ENCODE peak calls at places on chromosomes 7 and 10, in six cellular contexts. Q, H, L, T, G and K are unnamed samples.

GRCh38 chr7:33447980-33448379 is 318.6 kb downstream of the BBS9 start:
- DNase-seq in Q (peak), H (no peak), L (no peak), T (no peak), G (peak), K (no peak)

GRCh38 chr7:5517057-5517456 is 93.4 kb upstream of the TNRC18 start:
- DNase-seq in Q (no peak), H (no peak), L (no peak), T (no peak), G (no peak), K (no peak)

GRCh38 chr7:142812437-142813215 is 41.9 kb downstream of the PRSS2 start:
- DNase-seq in Q (no peak), H (no peak), L (no peak), T (no peak), G (no peak), K (no peak)

GRCh38 chr10:121578965-121579364 is 19.3 kb downstream of the FGFR2 start:
- DNase-seq in Q (no peak), H (no peak), L (no peak), T (no peak), G (no peak), K (no peak)

GRCh38 chr7:5634107-5634950 is 147.1 kb downstream of the RNF216 start:
- DNase-seq in Q (peak), H (peak), L (peak), T (no peak), G (peak), K (peak)

GRCh38 chr7:50166997-50167961 is 74.2 kb upstream of the ZPBP start:
- DNase-seq in Q (no peak), H (no peak), L (no peak), T (no peak), G (no peak), K (no peak)

GRCh38 chr10:32795598-32796183 is 162.3 kb downstream of the ITGB1 start:
- DNase-seq in Q (peak), H (no peak), L (no peak), T (peak), G (peak), K (no peak)

GRCh38 chr7:150377116-150377979 is 1.8 kb upstream of the ZNF775 start:
- DNase-seq in Q (no peak), H (no peak), L (no peak), T (no peak), G (no peak), K (no peak)

GRCh38 chr10:2978111-2978510 is 89.2 kb upstream of the PFKP start:
- DNase-seq in Q (peak), H (no peak), L (peak), T (peak), G (peak), K (no peak)

GRCh38 chr10:51759896-51760534 is 60.6 kb upstream of the CSTF2T start:
- DNase-seq in Q (peak), H (no peak), L (no peak), T (no peak), G (no peak), K (no peak)

GRCh38 chr7:70569335-70569819 is 562.6 kb upstream of the GALNT17 start:
- DNase-seq in Q (no peak), H (no peak), L (no peak), T (no peak), G (no peak), K (no peak)

GRCh38 chr7:69399038-69399800 is 199.1 kb upstream of the AUTS2 start:
- DNase-seq in Q (peak), H (no peak), L (peak), T (peak), G (no peak), K (no peak)

GRCh38 chr7:74356589-74357315 is 67.5 kb downstream of the CLIP2 start:
- DNase-seq in Q (no peak), H (no peak), L (no peak), T (no peak), G (no peak), K (no peak)

GRCh38 chr7:94182066-94182465 is 177.9 kb upstream of the BET1 start:
- DNase-seq in Q (peak), H (no peak), L (peak), T (peak), G (peak), K (no peak)

GRCh38 chr7:117281562-117281961 is 41.3 kb downstream of the WNT2 start:
- DNase-seq in Q (peak), H (no peak), L (no peak), T (no peak), G (no peak), K (no peak)

GRCh38 chr10:109411897-109412296 is 511.4 kb downstream of the XPNPEP1 start:
- DNase-seq in Q (no peak), H (peak), L (no peak), T (no peak), G (no peak), K (no peak)

GRCh38 chr7:21611129-21611528 is 68.3 kb downstream of the DNAH11 start:
- DNase-seq in Q (no peak), H (no peak), L (no peak), T (no peak), G (no peak), K (no peak)

GRCh38 chr10:58756126-58756525 is 243.5 kb downstream of the BICC1 start:
- DNase-seq in Q (peak), H (no peak), L (no peak), T (no peak), G (peak), K (no peak)

GRCh38 chr7:93715234-93715633 is 140.7 kb upstream of the CALCR start:
- DNase-seq in Q (peak), H (peak), L (no peak), T (peak), G (peak), K (no peak)

GRCh38 chr10:15279236-15279635 is 91.9 kb downstream of the FAM171A1 start:
- DNase-seq in Q (no peak), H (no peak), L (no peak), T (no peak), G (no peak), K (no peak)

DNA sequence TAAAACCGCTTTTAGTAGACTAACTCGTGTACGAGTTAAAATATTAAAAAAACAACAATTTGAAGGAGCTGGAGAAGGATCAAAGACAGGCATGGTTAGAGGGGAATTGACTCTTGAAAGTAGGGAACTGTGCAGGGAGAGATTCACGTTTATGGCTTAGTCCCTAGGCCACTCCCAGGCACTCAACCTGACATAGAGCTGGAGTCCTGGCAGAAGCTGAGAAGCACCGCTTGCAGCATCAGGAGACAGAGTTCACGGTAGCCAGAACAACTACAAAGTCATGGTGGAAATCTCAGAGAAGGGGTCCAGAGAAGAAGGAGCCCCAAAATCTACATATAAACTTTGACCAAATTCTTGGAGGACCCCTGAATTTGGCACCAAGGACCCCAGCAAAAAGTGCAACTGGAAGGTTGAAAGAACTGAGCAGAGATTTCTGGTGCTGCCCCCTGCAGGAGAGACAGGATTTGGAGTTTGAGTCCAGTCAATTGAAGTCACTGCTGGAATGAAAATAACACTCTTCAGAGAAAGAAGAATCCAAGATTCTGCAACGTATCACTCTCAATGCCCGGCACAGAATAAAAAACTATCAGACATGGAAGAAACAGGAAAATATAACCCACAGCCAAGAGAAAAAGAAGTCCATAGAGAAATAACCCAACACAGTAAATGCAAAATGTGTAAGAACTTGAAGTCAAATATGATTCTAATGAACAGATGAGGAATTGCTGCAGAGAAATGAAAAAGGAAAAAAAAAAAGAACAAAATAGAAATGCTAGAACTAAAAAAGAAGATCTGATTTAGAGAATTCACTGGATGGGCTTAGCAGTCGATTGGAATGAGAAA is 493.3 kb upstream of the PODXL start:
- DNase-seq in Q (peak), H (no peak), L (no peak), T (peak), G (peak), K (no peak)
- TF ChIP-seq CTCF in Q (peak), H (no peak), L (peak), T (peak), G (peak), K (peak)

GRCh38 chr7:51297986-51298385 is 18.6 kb downstream of the COBL start:
- DNase-seq in Q (no peak), H (no peak), L (no peak), T (no peak), G (no peak), K (peak)

GRCh38 chr7:51301806-51302205 is 14.8 kb downstream of the COBL start:
- DNase-seq in Q (no peak), H (no peak), L (no peak), T (no peak), G (no peak), K (peak)

GRCh38 chr7:51300762-51301674 is 15.6 kb downstream of the COBL start:
- DNase-seq in Q (no peak), H (no peak), L (no peak), T (no peak), G (no peak), K (peak)

GRCh38 chr7:51298912-51299311 is 17.7 kb downstream of the COBL start:
- DNase-seq in Q (no peak), H (no peak), L (no peak), T (no peak), G (no peak), K (peak)

DNA sequence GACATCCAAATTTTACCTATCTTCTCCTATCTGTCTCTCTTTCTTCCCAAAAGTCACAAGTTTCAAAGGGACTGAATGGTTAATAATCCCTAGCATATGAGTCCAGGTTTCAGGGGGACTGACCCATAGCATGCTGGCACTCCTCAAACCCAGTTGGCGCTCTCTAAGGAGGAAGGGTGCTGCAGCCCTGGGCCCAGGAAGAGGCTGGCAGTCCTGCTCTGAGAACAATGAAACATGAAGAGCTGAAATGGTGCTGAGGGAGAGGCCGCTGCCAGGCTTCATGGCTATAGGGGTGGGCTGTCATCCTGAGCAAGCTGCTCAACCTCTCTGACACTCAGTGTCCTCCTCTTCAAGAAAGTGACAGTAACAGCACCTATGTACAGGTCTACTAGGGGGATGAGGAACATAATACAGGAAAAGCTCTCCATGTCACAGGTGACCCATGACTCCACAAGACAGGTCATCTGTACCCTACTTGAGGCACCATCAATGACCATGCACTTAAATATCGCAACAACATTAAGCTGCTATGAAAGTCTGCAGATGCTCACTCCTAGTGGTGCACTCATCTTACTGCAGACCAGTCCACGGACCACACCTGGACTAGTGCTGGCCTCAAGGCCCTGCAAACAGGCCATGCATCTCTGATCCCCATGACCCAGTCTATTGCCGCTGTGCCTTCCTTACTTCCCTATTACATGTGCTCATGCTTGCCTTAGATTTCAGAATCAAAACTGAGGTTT is 17.0 kb downstream of the COBL start:
- DNase-seq in Q (no peak), H (no peak), L (no peak), T (no peak), G (no peak), K (peak)
- TF ChIP-seq CTCF in Q (peak), H (no peak), L (no peak), T (no peak), G (no peak), K (no peak)

DNA sequence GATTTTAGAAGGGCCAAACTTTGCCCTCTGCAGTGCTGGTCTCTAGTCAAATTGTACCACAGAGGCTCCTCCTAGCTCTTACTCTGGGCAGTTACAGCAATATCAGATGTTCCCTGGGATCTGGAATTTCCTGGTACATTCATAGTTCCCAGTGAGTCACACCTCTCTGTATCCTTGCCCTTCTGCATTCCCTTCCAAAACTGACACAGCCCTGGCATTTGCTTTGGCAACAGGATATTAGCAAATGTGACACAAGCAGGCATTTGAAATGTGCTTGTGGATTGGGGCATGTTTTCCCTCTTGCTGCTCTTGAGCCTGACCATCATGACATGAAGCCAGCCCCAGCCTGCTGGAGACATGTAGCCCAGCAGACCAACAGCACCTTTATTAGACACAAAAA is 284.7 kb upstream of the AKR1E2 start:
- DNase-seq in Q (peak), H (no peak), L (peak), T (no peak), G (peak), K (no peak)
- TF ChIP-seq CTCF in Q (peak), H (no peak), L (peak), T (no peak), G (peak), K (no peak)

DNA sequence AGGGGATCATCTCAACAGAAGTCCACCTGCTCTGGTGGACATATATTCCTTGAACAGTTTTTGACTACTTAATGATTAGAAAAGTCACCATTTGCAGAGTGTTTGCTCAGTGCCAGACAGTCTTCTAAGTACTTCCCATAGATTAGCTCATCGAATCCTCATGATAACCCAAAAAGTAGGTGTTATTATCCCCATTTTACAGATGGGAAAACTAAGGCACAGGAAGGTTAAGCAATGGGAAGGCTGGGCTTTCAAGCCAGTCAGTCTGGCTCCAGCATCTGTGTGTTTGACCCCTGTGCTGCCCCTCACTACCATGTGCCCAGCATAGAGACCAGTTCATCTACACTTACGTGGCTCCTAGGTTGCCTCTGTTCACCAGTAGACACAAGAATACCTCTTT is 15.9 kb downstream of the CDHR3 start:
- DNase-seq in Q (no peak), H (no peak), L (no peak), T (no peak), G (no peak), K (no peak)
- TF ChIP-seq CTCF in Q (no peak), H (no peak), L (no peak), T (no peak), G (no peak), K (no peak)

GRCh38 chr10:18793951-18794350 is 134.7 kb downstream of the ARL5B start:
- DNase-seq in Q (peak), H (no peak), L (no peak), T (peak), G (peak), K (no peak)
- TF ChIP-seq CTCF in Q (peak), H (no peak), L (peak), T (peak), G (peak), K (peak)

DNA sequence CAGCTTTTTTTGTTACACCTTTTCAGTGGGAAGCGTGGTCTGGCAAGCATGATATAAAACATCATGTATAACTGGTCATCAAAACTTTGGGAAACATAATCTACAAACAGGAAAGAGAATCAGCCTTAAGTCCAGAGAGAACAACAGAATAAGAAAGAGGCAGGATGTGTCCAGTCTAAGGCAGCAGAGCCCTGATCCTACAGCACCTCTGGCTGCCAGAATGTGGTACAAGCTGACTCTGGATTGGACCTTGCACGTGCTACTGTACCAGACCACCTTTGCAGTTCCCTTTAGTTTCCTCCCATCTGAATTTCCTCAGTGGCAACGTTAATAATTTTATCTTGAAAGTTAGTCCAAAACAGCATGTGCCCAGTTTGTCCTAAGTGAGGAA is 824.6 kb upstream of the IGFBP3 start:
- DNase-seq in Q (peak), H (no peak), L (no peak), T (no peak), G (peak), K (no peak)
- TF ChIP-seq CTCF in Q (no peak), H (no peak), L (peak), T (no peak), G (no peak), K (peak)

GRCh38 chr7:90749774-90750173 is 153.7 kb downstream of the CDK14 start:
- DNase-seq in Q (peak), H (no peak), L (no peak), T (no peak), G (peak), K (no peak)
- TF ChIP-seq CTCF in Q (peak), H (no peak), L (peak), T (no peak), G (no peak), K (peak)